ENCODE peak calls at places on chromosome 5, in eight cellular contexts. Z, B, X, O, M, S, U and T are unnamed samples.

GRCh38 chr5:28750236-28750635 is 1711.8 kb upstream of the CDH9 start:
- DNase-seq in Z (no peak), B (no peak), X (no peak), O (no peak), M (no peak), S (no peak), U (no peak), T (no peak)

GRCh38 chr5:59037453-59038168 is 454.7 kb downstream of the RAB3C start:
- DNase-seq in Z (no peak), B (no peak), X (no peak), O (no peak), M (no peak), S (no peak), U (no peak), T (no peak)

GRCh38 chr5:146466521-146467349 is 19.6 kb downstream of the TCERG1 start:
- DNase-seq in Z (no peak), B (no peak), X (no peak), O (no peak), M (no peak), S (peak), U (no peak), T (no peak)

GRCh38 chr5:109452661-109453060 is 42.9 kb upstream of the PJA2 start:
- DNase-seq in Z (no peak), B (no peak), X (no peak), O (no peak), M (no peak), S (no peak), U (no peak), T (no peak)

GRCh38 chr5:36607114-36607561 is 732 bp downstream of the SLC1A3 start:
- DNase-seq in Z (no peak), B (no peak), X (no peak), O (no peak), M (peak), S (peak), U (no peak), T (no peak)

GRCh38 chr5:157469687-157470086 is 9.7 kb downstream of the NIPAL4 start:
- DNase-seq in Z (no peak), B (no peak), X (no peak), O (no peak), M (no peak), S (no peak), U (no peak), T (no peak)

GRCh38 chr5:138177936-138178515 is 404 bp downstream of the BRD8 start:
- DNase-seq in Z (no peak), B (no peak), X (no peak), O (peak), M (peak), S (peak), U (no peak), T (no peak)

GRCh38 chr5:41793156-41793770 is 77.0 kb downstream of the OXCT1 start:
- DNase-seq in Z (no peak), B (no peak), X (no peak), O (no peak), M (no peak), S (no peak), U (no peak), T (no peak)

GRCh38 chr5:143213851-143214363 is 189.6 kb downstream of the NR3C1 start:
- DNase-seq in Z (no peak), B (no peak), X (no peak), O (no peak), M (no peak), S (no peak), U (no peak), T (no peak)

GRCh38 chr5:133245191-133246052 is 193.6 kb downstream of the HSPA4 start:
- DNase-seq in Z (no peak), B (no peak), X (no peak), O (peak), M (no peak), S (no peak), U (no peak), T (no peak)

GRCh38 chr5:10557747-10558295 is 6.0 kb upstream of the ANKRD33B start:
- DNase-seq in Z (no peak), B (no peak), X (no peak), O (no peak), M (no peak), S (no peak), U (no peak), T (no peak)

GRCh38 chr5:547086-547924 is 23.1 kb upstream of the SLC9A3 start:
- DNase-seq in Z (peak), B (peak), X (no peak), O (no peak), M (peak), S (no peak), U (no peak), T (no peak)

GRCh38 chr5:133366966-133367365 is 245.4 kb downstream of the FSTL4 start:
- DNase-seq in Z (no peak), B (no peak), X (no peak), O (no peak), M (no peak), S (no peak), U (no peak), T (no peak)